ENCODE peak calls at places on chromosomes 6 and 20, in nine cellular contexts. L is IMR-90, I is A549, F is testis, Y is tibial artery, E is psoas muscle, Q is neural progenitor cell, S is heart right ventricle, H is pancreas. M is an unnamed sample.

GRCh38 chr6:116447496-116448011 is 13.6 kb upstream of the CALHM6 start:
- DNase-seq in I (no peak), F (no peak), S (no peak), L (peak; percentile 99), H (no peak), E (no peak), Q (no peak), Y (no peak), M (no peak)

GRCh38 chr20:33524261-33524660 is 34.4 kb downstream of the CBFA2T2 start:
- DNase-seq in L (no peak), F (no peak), Y (no peak), S (no peak), I (no peak), E (no peak), H (no peak), Q (no peak), M (no peak)

GRCh38 chr6:170297577-170298330 is 6.9 kb upstream of the DLL1 start:
- DNase-seq in Q (peak; percentile 73), L (no peak), I (no peak), H (no peak), F (no peak), E (no peak), Y (peak; percentile 57), S (no peak), M (peak; percentile 16)

GRCh38 chr20:5222919-5223634 is 93.7 kb downstream of the PROKR2 start:
- DNase-seq in E (peak; percentile 49), H (peak; percentile 21), L (peak; percentile 69), F (peak; percentile 86), Y (no peak), I (peak; percentile 71), S (peak; percentile 29), Q (peak; percentile 78), M (no peak)

GRCh38 chr6:151229401-151230276 is 10.1 kb upstream of the AKAP12 start:
- DNase-seq in F (no peak), I (no peak), Q (no peak), Y (no peak), L (no peak), H (no peak), S (no peak), E (no peak), M (no peak)

GRCh38 chr20:60262967-60263603 is 304.9 kb downstream of the CDH26 start:
- DNase-seq in F (peak; percentile 47), E (peak; percentile 26), I (peak; percentile 30), Y (no peak), S (no peak), H (no peak), Q (peak; percentile 54), L (no peak), M (no peak)

GRCh38 chr20:43096471-43096870 is 93.2 kb downstream of the PTPRT start:
- DNase-seq in I (no peak), L (no peak), S (no peak), Q (peak; percentile 25), F (no peak), H (no peak), Y (no peak), E (no peak), M (no peak)

GRCh38 chr6:39402239-39402751 is 79.8 kb upstream of the KCNK16 start:
- DNase-seq in Q (no peak), E (no peak), H (no peak), S (no peak), F (no peak), L (no peak), Y (no peak), I (no peak), M (no peak)

GRCh38 chr6:156778615-156779205 is 1.5 kb downstream of the ARID1B start:
- DNase-seq in S (peak; percentile 69), F (peak; percentile 56), Y (peak; percentile 84), H (peak; percentile 68), Q (peak; percentile 72), I (no peak), E (peak; percentile 42), L (no peak), M (no peak)

GRCh38 chr20:663315-664090 is 10.5 kb upstream of the SRXN1 start:
- DNase-seq in I (no peak), L (peak; percentile 20), E (no peak), H (no peak), F (peak; percentile 60), Y (no peak), S (no peak), Q (peak; percentile 26), M (no peak)

GRCh38 chr6:156890627-156891300 is 113.6 kb downstream of the ARID1B start:
- DNase-seq in Y (no peak), F (no peak), S (no peak), I (no peak), E (no peak), H (no peak), L (peak; percentile 13), Q (no peak), M (no peak)

GRCh38 chr20:39302312-39302711 is 340.2 kb downstream of the DHX35 start:
- DNase-seq in Q (no peak), H (no peak), E (no peak), Y (no peak), F (no peak), I (no peak), L (no peak), S (no peak), M (no peak)

GRCh38 chr6:143110572-143110971 is 49.9 kb downstream of the AIG1 start:
- DNase-seq in S (no peak), E (no peak), Q (no peak), I (no peak), L (peak; percentile 73), H (no peak), Y (no peak), F (no peak), M (no peak)

GRCh38 chr20:56629464-56630085 is 469 bp downstream of the TFAP2C start:
- DNase-seq in Q (peak; percentile 57), I (peak; percentile 36), L (no peak), S (no peak), H (no peak), E (no peak), Y (no peak), F (no peak), M (no peak)

GRCh38 chr20:51732454-51732791 is 35.8 kb downstream of the ATP9A start:
- DNase-seq in E (no peak), S (no peak), Q (no peak), Y (no peak), F (peak; percentile 44), L (peak; percentile 67), H (no peak), I (no peak), M (no peak)

GRCh38 chr20:31968299-31969126 is 562 bp downstream of the XKR7 start:
- DNase-seq in Q (peak; percentile 96), S (peak; percentile 82), F (peak; percentile 83), L (peak; percentile 51), I (peak; percentile 81), H (peak; percentile 45), Y (peak; percentile 77), E (peak; percentile 65), M (peak; percentile 71)

GRCh38 chr6:154868143-154868594 is 126.9 kb upstream of the TIAM2 start:
- DNase-seq in Q (peak; percentile 78), S (no peak), F (no peak), I (peak; percentile 35), Y (no peak), H (no peak), L (peak; percentile 76), E (no peak), M (no peak)

GRCh38 chr6:105317607-105318533 is 85.0 kb downstream of the PREP start:
- DNase-seq in I (no peak), S (no peak), L (no peak), Q (peak; percentile 30), E (no peak), H (no peak), Y (no peak), F (peak; percentile 28), M (no peak)
- TF ChIP-seq CTCF in I (peak; percentile 43), S (peak; percentile 40), L (peak; percentile 18), Q (peak; percentile 51), E (peak; percentile 47), H (peak; percentile 4), Y (no peak), F (peak; percentile 34), M (no peak)

DNA sequence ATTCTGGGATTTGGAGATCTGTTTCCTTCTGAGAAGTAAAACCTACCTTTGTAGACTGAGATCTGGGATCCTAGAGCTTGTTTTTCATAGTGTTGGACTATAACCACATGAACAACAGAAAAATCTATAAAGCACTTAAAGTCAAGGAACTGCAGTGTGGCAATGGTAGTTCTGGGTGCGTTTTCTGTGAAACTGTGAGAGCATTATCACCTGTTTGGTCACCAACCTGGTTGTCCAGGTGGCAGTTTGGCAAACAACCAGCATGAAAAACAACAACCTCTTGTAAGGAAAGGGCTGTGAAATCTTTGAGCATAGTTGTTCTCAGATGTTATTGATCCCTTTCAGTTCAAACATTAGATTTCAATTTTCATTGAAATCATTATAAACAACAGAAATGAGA is 215.8 kb upstream of the CITED2 start:
- DNase-seq in H (peak; percentile 91), F (no peak), I (no peak), L (no peak), Q (no peak), E (no peak), Y (no peak), S (no peak), M (no peak)
- H3K4me1 ChIP-seq in H (peaks cover 45% of the 10 kb centered on the region), F (peaks cover 39% of the 10 kb centered on the region), I (peaks cover 40% of the 10 kb centered on the region), L (peaks cover 11% of the 10 kb centered on the region), Q (peaks cover 56% of the 10 kb centered on the region), E (peaks cover 50% of the 10 kb centered on the region), Y (no peaks in the 10 kb centered on the region), S (peaks cover 13% of the 10 kb centered on the region), M (no peaks in the 10 kb centered on the region)

DNA sequence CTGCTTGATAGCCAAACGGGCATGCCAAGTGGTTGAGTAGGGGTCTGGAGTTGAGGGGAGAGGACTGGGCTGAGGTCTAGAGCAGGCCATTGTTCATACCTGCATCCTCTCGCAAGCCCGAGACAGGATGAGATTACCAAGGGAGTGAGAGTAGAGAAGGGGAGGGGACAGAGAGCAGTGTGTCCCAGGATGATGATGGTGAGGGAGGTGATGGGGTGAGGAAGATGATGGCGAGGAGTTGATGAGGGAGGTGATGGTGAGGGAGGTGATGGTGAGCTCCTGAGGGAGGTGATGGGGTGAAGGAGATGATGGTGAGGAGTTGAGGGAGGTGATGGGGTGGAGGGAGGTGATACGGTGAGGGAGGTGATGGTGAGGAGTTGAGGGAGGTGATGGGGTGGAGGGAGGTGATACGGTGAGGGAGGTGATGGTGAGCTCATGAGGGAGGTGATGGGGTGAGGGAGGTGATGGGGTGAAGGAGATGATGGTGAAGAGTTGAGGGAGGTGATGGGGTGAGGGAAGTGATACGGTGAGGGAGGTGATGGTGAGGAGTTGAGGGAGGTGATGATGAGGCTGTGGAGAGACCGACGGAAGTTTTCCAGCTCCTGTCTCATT is 6.4 kb downstream of the TMEM181 start:
- DNase-seq in F (no peak), I (no peak), S (no peak), Q (no peak), H (no peak), Y (no peak), L (no peak), E (no peak), M (no peak)
- H3K4me3 ChIP-seq in F (no peak overlapping the region), I (no peak overlapping the region), S (no peak overlapping the region), Q (no peak overlapping the region), H (no peak overlapping the region), Y (no peak overlapping the region), L (no peak overlapping the region), E (no peak overlapping the region), M (no peak overlapping the region)

DNA sequence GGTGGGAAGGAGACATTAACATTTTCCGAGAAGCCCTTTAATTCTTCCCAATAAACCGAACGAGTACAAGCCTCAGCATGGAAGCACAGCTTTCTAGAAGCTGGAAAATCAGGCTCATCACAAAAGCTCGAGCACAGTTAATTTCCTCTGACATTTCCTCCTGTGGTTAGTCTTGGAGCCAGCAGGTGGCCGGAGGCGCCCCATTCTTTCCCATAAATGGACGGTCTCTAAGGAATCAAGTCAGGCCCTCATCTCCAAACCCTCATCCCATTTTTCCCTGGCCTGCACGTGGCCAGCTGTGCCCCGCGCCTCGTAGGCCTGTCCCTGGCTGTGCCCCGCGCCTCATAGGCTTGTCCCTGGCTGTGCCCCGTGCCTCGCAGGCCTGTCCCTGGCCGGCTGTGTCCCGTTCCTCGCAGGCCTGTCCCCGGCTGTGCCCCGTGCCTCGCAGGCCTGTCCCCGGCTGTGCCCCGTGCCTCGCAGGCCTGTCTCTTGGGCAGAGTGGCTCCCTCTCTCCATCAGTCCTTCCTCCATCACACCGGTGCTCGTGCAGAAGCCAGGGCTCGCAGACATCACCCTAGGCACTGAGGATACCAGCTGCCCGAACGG is 19.7 kb upstream of the NTSR1 start:
- DNase-seq in Q (peak; percentile 34), I (no peak), E (no peak), F (no peak), S (no peak), L (peak; percentile 7), H (no peak), Y (no peak), M (no peak)
- TF ChIP-seq CTCF in Q (peak; percentile 24), I (no peak), E (no peak), F (no peak), S (peak; percentile 26), L (peak; percentile 32), H (no peak), Y (no peak), M (no peak)

M was measured in ascending aorta.